ENCODE peak calls at places on chromosomes 2 and 18, in ten cellular contexts. W, C, D, U, M, H, L, I, Q and B are unnamed samples.

GRCh38 chr18:49618741-49619392 is 57.0 kb downstream of the LIPG start:
- DNase-seq in W (peak; percentile 62), C (no peak), D (no peak), U (no peak), M (no peak), H (no peak), L (no peak), I (no peak), Q (no peak), B (peak; percentile 35)

GRCh38 chr2:237873382-237873781 is 14.0 kb downstream of the RAMP1 start:
- DNase-seq in W (no peak), C (no peak), D (no peak), U (no peak), M (no peak), H (no peak), L (no peak), I (no peak), Q (no peak), B (no peak)

GRCh38 chr2:231765496-231765929 is 15.6 kb downstream of the PDE6D start:
- DNase-seq in W (no peak), C (peak; percentile 28), D (no peak), U (no peak), M (no peak), H (no peak), L (no peak), I (no peak), Q (no peak), B (no peak)

GRCh38 chr2:71071681-71072398 is 3.4 kb downstream of the NAGK start:
- DNase-seq in W (peak; percentile 46), C (peak; percentile 94), D (peak; percentile 64), U (no peak), M (no peak), H (no peak), L (no peak), I (no peak), Q (no peak), B (no peak)

GRCh38 chr18:6355789-6356589 is 58.7 kb downstream of the L3MBTL4 start:
- DNase-seq in W (no peak), C (no peak), D (no peak), U (peak; percentile 41), M (no peak), H (no peak), L (no peak), I (no peak), Q (peak; percentile 11), B (no peak)

GRCh38 chr2:108133457-108133856 is 106.3 kb upstream of the SULT1C3 start:
- DNase-seq in W (no peak), C (no peak), D (no peak), U (no peak), M (no peak), H (no peak), L (no peak), I (no peak), Q (no peak), B (no peak)

GRCh38 chr2:134127496-134127895 is 126.4 kb upstream of the MGAT5 start:
- DNase-seq in W (no peak), C (no peak), D (peak; percentile 52), U (no peak), M (no peak), H (no peak), L (no peak), I (no peak), Q (no peak), B (no peak)

GRCh38 chr2:242034996-242035814 is 165.7 kb downstream of the RTP5 start:
- DNase-seq in W (no peak), C (no peak), D (no peak), U (peak; percentile 18), M (peak; percentile 7), H (no peak), L (peak; percentile 24), I (no peak), Q (no peak), B (no peak)

GRCh38 chr2:8554296-8554806 is 127.5 kb upstream of the ID2 start:
- DNase-seq in W (no peak), C (no peak), D (no peak), U (peak; percentile 10), M (no peak), H (no peak), L (peak; percentile 22), I (no peak), Q (no peak), B (no peak)

GRCh38 chr18:13642440-13642827 is 83.9 kb downstream of the FAM210A start:
- DNase-seq in W (no peak), C (no peak), D (no peak), U (no peak), M (no peak), H (no peak), L (no peak), I (no peak), Q (no peak), B (no peak)

GRCh38 chr2:178285287-178285615 is 90.9 kb downstream of the OSBPL6 start:
- DNase-seq in W (no peak), C (no peak), D (no peak), U (no peak), M (no peak), H (no peak), L (no peak), I (no peak), Q (no peak), B (no peak)

GRCh38 chr2:196239622-196240587 is 68.5 kb upstream of the STK17B start:
- DNase-seq in W (peak; percentile 79), C (peak; percentile 86), D (peak; percentile 87), U (peak; percentile 46), M (no peak), H (no peak), L (peak; percentile 67), I (no peak), Q (no peak), B (no peak)

GRCh38 chr2:222751821-222752719 is 80.6 kb downstream of the MOGAT1 start:
- DNase-seq in W (no peak), C (no peak), D (no peak), U (no peak), M (no peak), H (no peak), L (no peak), I (peak; percentile 10), Q (no peak), B (no peak)

DNA sequence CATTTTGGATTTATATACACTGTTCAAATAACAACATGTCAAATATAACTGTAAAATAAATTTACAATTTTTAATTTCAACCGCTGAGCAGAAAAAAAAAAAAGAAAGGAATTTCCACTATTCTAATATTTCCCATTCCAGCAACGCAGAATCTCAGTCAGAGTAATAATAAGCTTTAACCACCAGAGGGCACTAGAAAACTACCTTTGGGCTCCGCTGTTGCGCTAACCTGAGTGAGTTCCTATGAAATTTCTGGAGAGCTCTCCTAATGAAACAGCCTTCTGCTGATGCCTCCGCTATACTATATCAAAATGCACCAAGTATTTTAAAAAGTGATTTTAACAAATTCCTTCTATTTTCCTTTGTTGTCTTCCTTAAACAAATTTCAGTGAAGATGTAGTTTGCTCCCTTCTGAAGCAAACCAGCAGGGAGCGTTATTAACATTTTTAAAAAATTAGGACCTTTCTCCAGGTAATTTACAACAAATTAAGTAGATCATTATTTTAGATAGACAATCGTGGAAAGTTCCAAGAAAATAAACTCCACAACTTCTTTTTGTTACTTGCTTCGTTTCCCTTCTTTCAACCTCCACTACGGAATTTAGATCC is 23.0 kb downstream of the ERMN start:
- DNase-seq in W (no peak), C (peak; percentile 21), D (no peak), U (peak; percentile 26), M (no peak), H (no peak), L (no peak), I (peak; percentile 28), Q (peak; percentile 44), B (peak; percentile 17)
- TF ChIP-seq CTCF in W (peak; percentile 75), C (peak; percentile 71), D (peak; percentile 89), U (peak; percentile 83), M (peak; percentile 84), H (peak; percentile 89), L (peak; percentile 39), I (peak; percentile 52), Q (peak; percentile 93), B (peak; percentile 41)

DNA sequence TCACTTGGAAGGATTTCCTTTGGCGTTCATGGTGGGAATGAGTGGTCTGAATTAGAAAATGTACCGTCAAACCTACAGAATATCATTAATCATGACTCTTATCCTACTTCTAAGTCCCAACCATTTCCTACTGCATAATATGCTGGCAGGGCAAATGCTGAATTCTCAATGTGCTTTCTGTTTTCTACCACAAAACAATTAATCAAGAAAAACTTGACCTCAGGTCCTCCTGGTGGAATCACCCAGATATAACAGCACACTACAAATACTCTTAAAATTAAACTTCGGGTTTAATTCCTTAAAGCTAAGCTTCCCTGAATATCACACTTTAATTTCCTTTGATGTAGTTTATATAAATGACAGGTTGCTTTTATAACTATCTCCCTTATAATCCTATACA is 301.6 kb downstream of the AFF3 start:
- DNase-seq in W (no peak), C (no peak), D (no peak), U (no peak), M (no peak), H (no peak), L (no peak), I (no peak), Q (no peak), B (no peak)
- TF ChIP-seq CTCF in W (no peak), C (no peak), D (no peak), U (no peak), M (no peak), H (peak; percentile 12), L (no peak), I (no peak), Q (no peak), B (no peak)

DNA sequence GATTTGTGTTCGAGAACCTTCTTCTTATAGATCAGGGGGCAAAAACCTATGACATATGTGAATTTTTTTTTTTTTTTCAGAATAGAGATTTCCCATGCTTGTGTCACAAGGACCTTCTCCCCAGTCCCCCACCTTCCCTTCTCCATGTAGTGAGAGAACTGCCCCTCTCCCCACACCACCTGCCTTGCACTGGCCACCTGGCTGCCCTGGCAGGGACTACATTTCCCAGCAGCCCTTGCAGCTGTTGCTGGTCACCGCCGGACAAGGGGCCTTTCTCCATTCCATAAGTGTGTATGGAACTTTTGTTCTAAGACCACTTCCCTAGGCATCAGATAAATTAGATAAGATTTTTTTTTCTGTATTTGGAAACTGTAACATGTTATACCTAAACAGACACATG is 22.2 kb downstream of the MBP start:
- DNase-seq in W (no peak), C (no peak), D (no peak), U (peak; percentile 4), M (no peak), H (no peak), L (no peak), I (no peak), Q (no peak), B (no peak)
- TF ChIP-seq CTCF in W (no peak), C (no peak), D (no peak), U (no peak), M (no peak), H (peak; percentile 37), L (no peak), I (no peak), Q (no peak), B (no peak)

DNA sequence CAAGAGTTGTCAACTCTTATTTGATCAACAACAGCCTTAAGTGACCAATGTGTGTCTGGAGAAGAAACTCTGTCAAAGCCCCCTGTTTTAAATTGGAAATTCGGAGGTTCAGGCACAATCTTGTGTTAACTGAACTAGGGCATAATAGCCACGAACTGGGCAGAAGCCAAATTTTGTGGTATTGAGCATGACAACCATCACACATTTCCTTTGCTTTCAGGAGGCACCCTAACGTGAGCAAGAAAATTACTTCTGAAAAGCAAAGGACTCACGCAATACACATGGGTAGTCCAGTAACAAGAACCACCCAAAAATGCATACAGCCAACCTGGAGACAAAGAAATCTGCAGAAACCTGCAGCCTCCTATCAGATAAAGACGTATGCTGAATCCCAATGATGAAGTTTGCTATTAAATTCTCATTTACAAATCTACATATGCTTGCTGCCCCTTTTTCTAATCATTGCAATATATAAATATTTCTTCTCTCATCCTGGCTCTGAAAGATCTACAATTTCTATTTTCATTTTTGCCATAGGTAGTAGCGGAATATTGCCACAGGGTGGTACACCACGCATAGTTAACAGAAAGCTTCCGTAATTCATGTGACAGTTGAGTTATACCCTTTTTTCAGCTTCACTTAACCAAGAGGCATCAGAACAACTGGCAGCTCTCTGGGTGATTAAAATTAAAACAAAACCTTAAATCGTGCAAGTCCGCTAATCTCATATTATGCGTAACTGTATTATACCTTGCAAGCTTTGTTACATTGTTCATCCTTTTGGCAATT is 495.8 kb downstream of the NRXN1 start:
- DNase-seq in W (no peak), C (no peak), D (no peak), U (no peak), M (no peak), H (peak; percentile 16), L (no peak), I (peak; percentile 37), Q (peak; percentile 26), B (no peak)
- TF ChIP-seq CTCF in W (no peak), C (no peak), D (no peak), U (peak; percentile 20), M (peak; percentile 82), H (peak; percentile 81), L (peak; percentile 11), I (peak; percentile 54), Q (peak; percentile 51), B (peak; percentile 53)